ENCODE peak calls at places on chromosome X, in four cellular contexts. One of them, this sample, is unnamed. For H3K4me1 and H3K9me3, the result is how much of the 10 kb centered on the place peaks cover.

GRCh38 chrX:14899607-14900006 is 26.4 kb downstream of the MOSPD2 start:
- DNase-seq in CD8-positive, alpha-beta memory T cell: no peak
- DNase-seq in upper lobe of left lung: no peak
- DNase-seq in BE2C: no peak
- DNase-seq in this sample: no peak

GRCh38 chrX:31392541-31392940 is 320.7 kb upstream of the FTHL17 start:
- DNase-seq in CD8-positive, alpha-beta memory T cell: no peak
- DNase-seq in upper lobe of left lung: no peak
- DNase-seq in BE2C: no peak
- DNase-seq in this sample: no peak

GRCh38 chrX:134537179-134537945 is 77.4 kb downstream of the HPRT1 start:
- DNase-seq in CD8-positive, alpha-beta memory T cell: no peak
- DNase-seq in upper lobe of left lung: no peak
- DNase-seq in BE2C: no peak
- DNase-seq in this sample: peak

GRCh38 chrX:39439910-39440733 is 638.9 kb downstream of the MID1IP1 start:
- DNase-seq in CD8-positive, alpha-beta memory T cell: no peak
- DNase-seq in upper lobe of left lung: no peak
- DNase-seq in BE2C: no peak
- DNase-seq in this sample: no peak

GRCh38 chrX:41478397-41478911 is 31.3 kb downstream of the NYX start:
- DNase-seq in CD8-positive, alpha-beta memory T cell: no peak
- DNase-seq in upper lobe of left lung: no peak
- DNase-seq in BE2C: no peak
- DNase-seq in this sample: no peak

GRCh38 chrX:34563809-34564208 is 93.3 kb downstream of the TMEM47 start:
- DNase-seq in CD8-positive, alpha-beta memory T cell: no peak
- DNase-seq in upper lobe of left lung: no peak
- DNase-seq in BE2C: no peak
- DNase-seq in this sample: no peak

GRCh38 chrX:105375816-105376215 is 155.3 kb upstream of the TEX13A start:
- DNase-seq in CD8-positive, alpha-beta memory T cell: no peak
- DNase-seq in upper lobe of left lung: no peak
- DNase-seq in BE2C: no peak
- DNase-seq in this sample: no peak

GRCh38 chrX:100647095-100647494 is 3.1 kb downstream of the SRPX2 start:
- DNase-seq in CD8-positive, alpha-beta memory T cell: no peak
- DNase-seq in upper lobe of left lung: no peak
- DNase-seq in BE2C: no peak
- DNase-seq in this sample: no peak

GRCh38 chrX:30530591-30530990 is 47.0 kb downstream of the TASL start:
- DNase-seq in CD8-positive, alpha-beta memory T cell: no peak
- DNase-seq in upper lobe of left lung: no peak
- DNase-seq in BE2C: no peak
- DNase-seq in this sample: no peak

GRCh38 chrX:72306085-72306801 is 529 bp upstream of the CITED1 start:
- DNase-seq in CD8-positive, alpha-beta memory T cell: no peak
- DNase-seq in upper lobe of left lung: no peak
- DNase-seq in BE2C: peak
- DNase-seq in this sample: peak

GRCh38 chrX:154368630-154369452 is 5.6 kb downstream of the FLNA start:
- DNase-seq in CD8-positive, alpha-beta memory T cell: peak
- DNase-seq in upper lobe of left lung: peak
- DNase-seq in BE2C: peak
- DNase-seq in this sample: peak

GRCh38 chrX:9396930-9397329 is 67.9 kb upstream of the TBL1X start:
- DNase-seq in CD8-positive, alpha-beta memory T cell: no peak
- DNase-seq in upper lobe of left lung: no peak
- DNase-seq in BE2C: no peak
- DNase-seq in this sample: no peak

GRCh38 chrX:38845426-38845825 is 44.2 kb downstream of the MID1IP1 start:
- DNase-seq in CD8-positive, alpha-beta memory T cell: no peak
- DNase-seq in upper lobe of left lung: no peak
- DNase-seq in BE2C: no peak
- DNase-seq in this sample: no peak

GRCh38 chrX:63585936-63586335 is 199.1 kb downstream of the ARHGEF9 start:
- DNase-seq in CD8-positive, alpha-beta memory T cell: no peak
- DNase-seq in upper lobe of left lung: no peak
- DNase-seq in BE2C: no peak
- DNase-seq in this sample: no peak

GRCh38 chrX:76279007-76279406 is 106.1 kb downstream of the PBDC1 start:
- DNase-seq in CD8-positive, alpha-beta memory T cell: peak
- DNase-seq in upper lobe of left lung: no peak
- DNase-seq in BE2C: peak
- DNase-seq in this sample: peak

GRCh38 chrX:74835566-74835965 is 89.7 kb downstream of the NEXMIF start:
- DNase-seq in CD8-positive, alpha-beta memory T cell: no peak
- DNase-seq in upper lobe of left lung: no peak
- DNase-seq in BE2C: no peak
- DNase-seq in this sample: peak

GRCh38 chrX:41561045-41561444 is 113.9 kb downstream of the NYX start:
- DNase-seq in CD8-positive, alpha-beta memory T cell: peak
- DNase-seq in upper lobe of left lung: peak
- DNase-seq in BE2C: no peak
- DNase-seq in this sample: no peak

GRCh38 chrX:122439836-122440235 is 744.2 kb upstream of the GRIA3 start:
- DNase-seq in CD8-positive, alpha-beta memory T cell: no peak
- DNase-seq in upper lobe of left lung: no peak
- DNase-seq in BE2C: no peak
- DNase-seq in this sample: no peak

GRCh38 chrX:132685276-132685675 is 196.4 kb upstream of the MBNL3 start:
- DNase-seq in CD8-positive, alpha-beta memory T cell: no peak
- DNase-seq in upper lobe of left lung: no peak
- DNase-seq in BE2C: no peak
- DNase-seq in this sample: no peak

GRCh38 chrX:108834036-108834435 is 97.7 kb upstream of the IRS4 start:
- DNase-seq in CD8-positive, alpha-beta memory T cell: no peak
- DNase-seq in upper lobe of left lung: no peak
- DNase-seq in BE2C: no peak
- DNase-seq in this sample: no peak

GRCh38 chrX:104136241-104137019 is 20.4 kb downstream of the SLC25A53 start:
- DNase-seq in CD8-positive, alpha-beta memory T cell: peak
- DNase-seq in upper lobe of left lung: peak
- DNase-seq in BE2C: peak
- DNase-seq in this sample: no peak

GRCh38 chrX:68387786-68388185 is 45.5 kb downstream of the OPHN1 start:
- DNase-seq in CD8-positive, alpha-beta memory T cell: no peak
- DNase-seq in upper lobe of left lung: no peak
- DNase-seq in BE2C: no peak
- DNase-seq in this sample: no peak

GRCh38 chrX:72169008-72169728 is 12.4 kb upstream of the PIN4 start:
- DNase-seq in CD8-positive, alpha-beta memory T cell: peak
- DNase-seq in upper lobe of left lung: no peak
- DNase-seq in BE2C: no peak
- DNase-seq in this sample: peak

GRCh38 chrX:115690554-115691216 is 129.7 kb downstream of the PLS3 start:
- DNase-seq in CD8-positive, alpha-beta memory T cell: no peak
- DNase-seq in upper lobe of left lung: peak
- DNase-seq in BE2C: peak
- DNase-seq in this sample: no peak

GRCh38 chrX:154748712-154749339 is 2.1 kb downstream of the GAB3 start:
- DNase-seq in CD8-positive, alpha-beta memory T cell: peak
- DNase-seq in upper lobe of left lung: peak
- DNase-seq in BE2C: peak
- DNase-seq in this sample: no peak

GRCh38 chrX:128106630-128107029 is 54.4 kb upstream of the ACTRT1 start:
- DNase-seq in CD8-positive, alpha-beta memory T cell: no peak
- DNase-seq in upper lobe of left lung: no peak
- DNase-seq in BE2C: peak
- DNase-seq in this sample: no peak

GRCh38 chrX:55490974-55491373 is 1.3 kb upstream of the USP51 start:
- DNase-seq in CD8-positive, alpha-beta memory T cell: no peak
- DNase-seq in upper lobe of left lung: no peak
- DNase-seq in BE2C: no peak
- DNase-seq in this sample: no peak

DNA sequence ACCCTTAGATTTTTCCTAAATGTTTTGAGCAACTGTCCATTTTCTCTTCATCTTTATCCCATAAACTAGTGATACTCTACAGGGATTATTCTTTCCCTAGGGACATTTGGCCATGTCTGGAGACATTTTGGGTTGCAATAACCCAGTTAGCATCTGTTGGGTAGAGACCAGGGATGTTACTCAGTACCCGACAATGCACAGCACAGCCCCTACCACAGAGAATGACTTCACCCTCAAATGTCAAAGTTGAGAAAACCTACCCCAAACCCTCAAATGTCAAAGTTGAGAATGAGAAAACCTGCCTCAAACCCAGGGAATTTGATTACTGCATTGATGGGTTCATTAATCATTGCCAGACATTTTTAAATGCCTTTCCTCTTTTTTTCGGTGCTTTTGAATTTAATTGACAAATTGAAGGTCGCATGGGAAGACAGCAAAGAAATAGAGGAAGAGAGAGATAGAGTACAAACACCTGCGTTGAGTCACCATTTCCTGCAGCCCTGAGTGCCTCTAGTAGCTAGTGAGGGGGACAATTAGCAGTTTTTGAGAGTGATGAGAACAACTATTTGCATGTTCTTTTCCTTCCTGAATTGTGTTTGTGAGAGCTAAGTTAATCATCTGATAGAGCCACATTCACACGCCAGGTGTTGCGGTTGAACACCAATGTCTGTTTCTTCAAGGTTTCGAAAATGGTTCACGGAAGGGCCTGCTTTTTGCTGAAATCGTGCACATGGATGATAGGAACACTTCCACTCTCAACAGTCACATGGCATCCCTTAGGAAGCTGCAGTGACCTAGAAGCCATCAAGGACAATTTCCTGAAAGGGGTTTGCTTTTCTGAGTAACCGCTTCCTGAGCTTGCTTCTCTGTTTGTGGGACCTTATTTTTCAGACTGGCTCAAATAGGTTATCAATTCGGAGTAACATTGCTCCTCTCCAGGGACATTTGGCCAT is 203.9 kb upstream of the VCX3A start:
- DNase-seq in CD8-positive, alpha-beta memory T cell: no peak
- DNase-seq in upper lobe of left lung: no peak
- DNase-seq in BE2C: no peak
- DNase-seq in this sample: peak
- H3K4me1 ChIP-seq in CD8-positive, alpha-beta memory T cell: under half
- H3K4me1 ChIP-seq in upper lobe of left lung: under half
- H3K4me1 ChIP-seq in BE2C: under half
- H3K4me1 ChIP-seq in this sample: under half

DNA sequence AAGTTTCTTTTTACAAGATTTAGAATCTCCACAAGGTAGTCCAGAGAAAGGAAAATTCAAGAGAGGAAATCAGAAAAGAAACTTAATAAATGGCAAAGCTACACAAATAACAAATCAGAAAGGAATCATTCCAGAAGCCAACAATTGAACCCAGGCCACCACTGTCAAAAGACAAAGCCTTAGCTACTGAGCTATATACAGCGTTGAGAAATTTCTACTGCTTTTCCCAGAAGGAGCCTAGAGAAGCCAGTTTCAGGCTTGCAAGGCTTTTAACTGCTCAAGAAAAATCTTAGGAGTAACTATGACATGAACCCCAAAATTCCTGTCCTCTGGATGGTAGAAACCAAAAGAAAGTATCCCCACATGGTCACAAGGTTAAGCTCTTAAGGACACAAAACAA is 129.0 kb downstream of the DMD start:
- DNase-seq in CD8-positive, alpha-beta memory T cell: no peak
- DNase-seq in upper lobe of left lung: no peak
- DNase-seq in BE2C: no peak
- DNase-seq in this sample: no peak
- H3K4me3 ChIP-seq in CD8-positive, alpha-beta memory T cell: no peak
- H3K4me3 ChIP-seq in upper lobe of left lung: no peak
- H3K4me3 ChIP-seq in BE2C: no peak
- H3K4me3 ChIP-seq in this sample: no peak

DNA sequence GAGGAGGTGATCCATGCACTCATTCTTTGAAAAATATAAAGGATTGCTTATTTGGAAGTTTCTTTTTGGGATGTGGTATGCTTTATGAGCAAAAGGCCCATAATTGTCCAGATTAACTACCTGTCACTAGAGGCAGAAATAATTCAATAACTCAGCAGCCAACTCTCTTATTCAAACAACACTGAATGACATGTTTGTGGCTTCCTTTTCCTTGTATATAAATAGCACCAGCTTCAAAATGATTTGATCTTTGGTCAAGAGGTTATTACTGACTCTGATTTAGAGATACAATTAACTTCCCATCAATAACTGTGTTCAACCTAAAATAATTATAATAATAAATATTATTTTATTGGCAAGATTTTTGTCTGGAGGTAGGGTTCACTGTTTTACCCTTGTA is 232.3 kb downstream of the AFF2 start:
- DNase-seq in CD8-positive, alpha-beta memory T cell: no peak
- DNase-seq in upper lobe of left lung: no peak
- DNase-seq in BE2C: no peak
- DNase-seq in this sample: no peak
- H3K9me3 ChIP-seq in CD8-positive, alpha-beta memory T cell: under half
- H3K9me3 ChIP-seq in upper lobe of left lung: under half
- H3K9me3 ChIP-seq in BE2C: under half
- H3K9me3 ChIP-seq in this sample: under half

DNA sequence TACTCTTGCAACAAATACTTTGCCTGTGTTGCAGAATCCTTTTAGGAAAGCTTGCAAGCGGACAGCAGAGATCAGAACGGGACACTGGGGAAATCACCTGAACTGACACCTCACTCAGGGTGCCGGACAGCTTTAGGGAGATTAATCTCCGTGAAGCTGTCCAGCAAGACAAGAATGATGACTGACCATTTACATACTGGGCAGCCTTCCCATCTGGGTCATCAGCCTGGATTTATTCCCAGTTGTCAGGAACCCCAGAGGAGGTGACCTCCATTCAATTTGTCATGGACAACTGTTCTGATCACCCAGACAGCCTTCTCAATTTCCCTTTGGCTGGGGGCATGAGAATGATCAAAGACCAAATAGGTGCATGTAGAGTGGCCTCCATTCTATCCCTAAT is 93.0 kb upstream of the EGFL6 start:
- DNase-seq in CD8-positive, alpha-beta memory T cell: no peak
- DNase-seq in upper lobe of left lung: no peak
- DNase-seq in BE2C: no peak
- DNase-seq in this sample: no peak
- H3K4me1 ChIP-seq in CD8-positive, alpha-beta memory T cell: under half
- H3K4me1 ChIP-seq in upper lobe of left lung: under half
- H3K4me1 ChIP-seq in BE2C: under half
- H3K4me1 ChIP-seq in this sample: under half

This sample was measured in mucosa of descending colon.